ENCODE peak calls at places on chromosomes 12 and 14, in four cellular contexts. O is HepG2, L is H1, V is GM12878. W is an unnamed sample. For H3K4me1, the result is how much of the 10 kb centered on the place peaks cover.

GRCh38 chr12:114958538-114958937 is 274.6 kb upstream of the TBX3 start:
- DNase-seq in O (no peak), L (no peak), V (no peak), W (no peak)

GRCh38 chr14:89576960-89577359 is 159.9 kb upstream of the FOXN3 start:
- DNase-seq in O (no peak), L (no peak), V (no peak), W (no peak)

GRCh38 chr14:52399886-52400599 is 85.9 kb downstream of the PTGER2 start:
- DNase-seq in O (no peak), L (no peak), V (no peak), W (no peak)

GRCh38 chr14:75515631-75515999 is 6.7 kb upstream of the BATF start:
- DNase-seq in O (no peak), L (no peak), V (no peak), W (no peak)

GRCh38 chr14:92959189-92959531 is 36.2 kb downstream of the CHGA start:
- DNase-seq in O (no peak), L (no peak), V (no peak), W (peak)

GRCh38 chr14:93708800-93709199 is 79.5 kb downstream of the PRIMA1 start:
- DNase-seq in O (no peak), L (no peak), V (no peak), W (no peak)

GRCh38 chr14:31921251-31921650 is 155.9 kb upstream of the ARHGAP5 start:
- DNase-seq in O (no peak), L (no peak), V (no peak), W (no peak)

GRCh38 chr12:30110970-30111586 is 327.3 kb upstream of the TMTC1 start:
- DNase-seq in O (no peak), L (no peak), V (no peak), W (peak)

GRCh38 chr14:101506211-101506920 is 54.9 kb upstream of the DIO3 start:
- DNase-seq in O (no peak), L (no peak), V (no peak), W (no peak)

GRCh38 chr12:8127138-8127537 is 3.7 kb downstream of the CLEC4A start:
- DNase-seq in O (no peak), L (no peak), V (no peak), W (no peak)

GRCh38 chr12:48280572-48280971 is 70.1 kb downstream of the ZNF641 start:
- DNase-seq in O (no peak), L (no peak), V (no peak), W (no peak)

GRCh38 chr12:48285751-48286650 is 64.7 kb downstream of the ZNF641 start:
- DNase-seq in O (no peak), L (no peak), V (no peak), W (no peak)

GRCh38 chr12:48279601-48280000 is 71.1 kb downstream of the ZNF641 start:
- DNase-seq in O (no peak), L (no peak), V (no peak), W (no peak)

GRCh38 chr12:48279096-48279495 is 71.6 kb downstream of the ZNF641 start:
- DNase-seq in O (no peak), L (no peak), V (no peak), W (no peak)

DNA sequence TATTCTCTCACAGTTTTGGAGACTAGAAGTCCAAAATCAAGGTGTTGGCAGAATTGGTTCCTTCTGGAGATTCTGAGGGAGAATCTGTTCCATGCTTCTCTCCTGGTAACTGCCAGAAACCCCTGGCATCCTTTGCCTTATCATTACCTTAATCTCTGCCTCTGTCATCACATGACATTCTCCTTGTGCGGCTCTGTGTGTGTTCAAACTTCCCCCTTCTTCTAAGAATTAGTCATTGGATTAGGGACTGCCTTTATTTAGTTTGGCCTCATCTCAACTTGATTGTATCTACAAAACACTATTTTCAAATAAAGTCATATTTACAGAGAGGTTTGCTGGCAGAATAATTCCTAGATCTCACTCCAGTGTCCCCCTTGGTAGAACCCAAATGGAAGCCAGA is 68.9 kb downstream of the ZNF641 start:
- DNase-seq in O (no peak), L (no peak), V (no peak), W (no peak)
- H3K4me1 ChIP-seq in O (under half), L (under half), V (under half), W (under half)

DNA sequence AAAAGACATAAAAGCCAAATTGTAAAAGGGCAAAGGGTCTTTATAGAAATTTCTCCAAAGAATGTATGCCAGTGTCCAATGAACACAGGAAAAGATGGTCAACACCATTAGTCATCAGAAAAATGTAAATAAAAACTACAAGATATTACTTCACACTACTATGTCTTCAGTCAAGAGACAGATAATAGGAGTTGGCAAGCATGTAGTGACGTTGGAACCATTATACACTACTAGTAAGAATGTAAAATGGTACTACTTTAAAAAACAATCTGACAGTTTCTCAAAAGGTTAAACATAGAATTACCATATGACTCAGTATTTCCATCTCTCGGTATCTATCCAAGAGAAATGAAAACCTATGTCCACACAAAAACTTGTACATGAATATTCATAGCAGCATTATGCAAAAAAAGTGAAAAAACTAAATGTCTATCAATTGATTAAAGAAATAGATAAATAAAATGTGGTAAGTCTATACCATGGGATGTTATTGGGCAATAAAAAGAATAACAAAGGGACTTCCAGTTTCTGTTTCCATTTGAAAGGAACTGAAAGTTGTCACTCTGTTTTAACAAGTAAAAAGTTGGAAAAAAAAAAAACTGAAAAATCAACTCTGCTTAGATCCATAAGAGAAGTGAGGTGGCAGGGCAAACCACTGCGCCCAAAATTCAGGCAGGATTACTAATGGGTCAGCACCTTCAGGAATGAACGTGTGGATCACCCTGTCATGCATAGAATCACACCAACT is 69.8 kb downstream of the ALG10B start:
- DNase-seq in O (no peak), L (no peak), V (no peak), W (no peak)
- TF ChIP-seq TCF12 in O (no peak), L (no peak), V (no peak), W (no peak)

GRCh38 chr14:102511538-102511937 is 2.0 kb upstream of the ANKRD9 start:
- DNase-seq in O (no peak), L (no peak), V (no peak), W (no peak)

GRCh38 chr14:102510616-102511520 is 1.3 kb upstream of the ANKRD9 start:
- DNase-seq in O (peak), L (peak), V (no peak), W (no peak)

GRCh38 chr14:102508774-102509743 is 517 bp downstream of the ANKRD9 start:
- DNase-seq in O (no peak), L (no peak), V (no peak), W (peak)

GRCh38 chr14:102508410-102508773 is 1.2 kb downstream of the ANKRD9 start:
- DNase-seq in O (peak), L (no peak), V (no peak), W (no peak)

GRCh38 chr14:102509744-102510615 is at the start of gene ANKRD9:
- DNase-seq in O (peak), L (peak), V (peak), W (peak)
- TF ChIP-seq RAD21 in O (peak), L (no peak), V (no peak), W (no peak)

DNA sequence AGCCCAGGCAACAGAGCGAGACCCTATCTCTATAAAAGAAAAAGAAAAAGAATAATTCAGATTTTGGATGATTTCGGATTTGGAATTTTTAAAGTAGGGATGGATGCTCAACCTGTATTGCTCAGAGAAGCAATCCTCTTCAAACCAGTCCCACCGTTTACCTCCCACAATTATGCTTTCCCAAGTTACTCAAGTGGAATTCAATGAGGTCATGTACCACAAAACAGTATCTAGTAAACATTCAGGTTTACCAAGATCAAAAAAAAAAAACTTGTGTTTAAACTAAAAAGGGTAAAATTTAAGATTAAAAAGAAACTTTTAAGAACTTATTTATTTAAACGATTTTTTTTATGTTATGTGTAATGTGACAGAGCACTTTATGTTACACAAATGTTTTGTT is 2.5 kb downstream of the KDM5A start:
- DNase-seq in O (no peak), L (no peak), V (no peak), W (no peak)
- H3K4me1 ChIP-seq in O (under half), L (under half), V (under half), W (under half)

GRCh38 chr12:57476993-57477709 is 2.5 kb downstream of the ARHGAP9 start:
- DNase-seq in O (no peak), L (no peak), V (no peak), W (no peak)
- TF ChIP-seq TCF12 in O (no peak), L (no peak), V (no peak), W (no peak)

GRCh38 chr14:103503296-103503695 is 19.3 kb downstream of the CKB start:
- DNase-seq in O (no peak), L (no peak), V (no peak), W (no peak)
- TF ChIP-seq RAD21 in O (no peak), L (no peak), V (no peak), W (no peak)

GRCh38 chr12:109944975-109945374 is 44.9 kb downstream of the TCHP start:
- DNase-seq in O (peak), L (peak), V (no peak), W (peak)

GRCh38 chr12:109946913-109947312 is 46.8 kb downstream of the TCHP start:
- DNase-seq in O (no peak), L (no peak), V (no peak), W (no peak)

GRCh38 chr12:109943811-109944210 is 43.7 kb downstream of the TCHP start:
- DNase-seq in O (no peak), L (no peak), V (no peak), W (no peak)

GRCh38 chr12:109946505-109946904 is 46.4 kb downstream of the TCHP start:
- DNase-seq in O (no peak), L (no peak), V (no peak), W (no peak)

GRCh38 chr12:109944561-109944960 is 44.5 kb downstream of the TCHP start:
- DNase-seq in O (no peak), L (no peak), V (no peak), W (no peak)
- H3K4me1 ChIP-seq in O (half or more), L (under half), V (under half), W (under half)

GRCh38 chr12:100564905-100565467 is 8.5 kb upstream of the GAS2L3 start:
- DNase-seq in O (no peak), L (no peak), V (no peak), W (no peak)
- TF ChIP-seq TCF12 in O (no peak), L (no peak), V (no peak), W (no peak)

DNA sequence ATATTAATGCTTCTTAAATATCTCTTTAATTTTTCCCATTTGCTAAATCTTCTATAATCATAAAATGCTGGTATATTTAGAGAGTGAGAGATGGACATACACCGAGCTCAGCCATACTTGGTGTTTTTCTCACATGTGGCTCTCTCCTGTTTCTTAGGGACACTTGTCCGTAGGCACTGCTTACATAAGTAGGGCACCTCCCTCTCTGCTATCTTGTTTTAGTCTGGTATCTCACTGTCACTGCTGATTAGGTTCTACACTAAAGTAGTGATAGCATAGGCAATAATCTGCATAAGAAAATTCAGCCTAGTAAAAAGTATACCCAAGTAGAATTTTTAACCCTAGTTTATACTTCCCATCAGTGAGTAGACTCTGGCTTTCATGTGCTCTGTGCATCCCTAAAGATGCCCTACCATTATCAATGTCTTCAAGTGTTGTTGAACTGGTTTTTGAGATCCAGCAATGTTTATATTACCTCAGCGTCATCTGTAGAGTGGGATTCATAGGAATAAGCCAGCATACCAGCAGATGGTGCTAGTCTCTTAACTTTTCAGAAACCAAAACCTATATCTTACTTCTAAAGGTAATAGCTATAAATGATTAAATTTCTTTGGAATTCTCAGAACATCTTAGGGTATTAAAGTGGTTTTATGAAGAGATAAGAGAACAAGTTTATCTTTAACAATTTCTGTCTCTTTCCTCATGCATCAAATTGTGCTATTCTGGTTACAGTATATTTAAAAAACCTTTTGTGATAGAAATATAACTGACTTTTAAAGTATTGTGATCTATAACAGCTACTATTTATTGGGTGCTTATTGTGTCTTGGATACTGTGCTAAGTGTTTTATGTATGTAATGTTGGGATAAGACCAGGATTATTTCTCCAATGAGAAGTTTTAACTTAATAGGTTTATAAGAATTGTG is 32.9 kb downstream of the ARID2 start:
- DNase-seq in O (peak), L (no peak), V (no peak), W (peak)
- TF ChIP-seq RAD21 in O (no peak), L (peak), V (peak), W (peak)

W was measured in SK-N-SH.